ENCODE peak calls at places on chromosome 22, in six cellular contexts. One of them, this sample, is unnamed.

GRCh38 chr22:28983788-28984441 is 77.7 kb downstream of the C22orf31 start:
- DNase-seq in sciatic nerve: no peak
- DNase-seq in germinal center: no peak
- DNase-seq in tibial nerve: no peak
- DNase-seq in LNCaP clone FGC: peak
- DNase-seq in fibroblast of pulmonary artery: peak
- DNase-seq in this sample: no peak

GRCh38 chr22:23002612-23003180 is 67.6 kb upstream of the GNAZ start:
- DNase-seq in sciatic nerve: no peak
- DNase-seq in germinal center: no peak
- DNase-seq in tibial nerve: no peak
- DNase-seq in LNCaP clone FGC: no peak
- DNase-seq in fibroblast of pulmonary artery: no peak
- DNase-seq in this sample: no peak

GRCh38 chr22:50000587-50001387 is 11.8 kb downstream of the IL17REL start:
- DNase-seq in sciatic nerve: peak
- DNase-seq in germinal center: no peak
- DNase-seq in tibial nerve: no peak
- DNase-seq in LNCaP clone FGC: no peak
- DNase-seq in fibroblast of pulmonary artery: no peak
- DNase-seq in this sample: no peak

GRCh38 chr22:37300551-37301017 is 18.3 kb downstream of the CYTH4 start:
- DNase-seq in sciatic nerve: no peak
- DNase-seq in germinal center: no peak
- DNase-seq in tibial nerve: no peak
- DNase-seq in LNCaP clone FGC: no peak
- DNase-seq in fibroblast of pulmonary artery: no peak
- DNase-seq in this sample: peak

GRCh38 chr22:23496445-23496833 is 83.7 kb downstream of the IGLL1 start:
- DNase-seq in sciatic nerve: no peak
- DNase-seq in germinal center: no peak
- DNase-seq in tibial nerve: no peak
- DNase-seq in LNCaP clone FGC: no peak
- DNase-seq in fibroblast of pulmonary artery: no peak
- DNase-seq in this sample: no peak

GRCh38 chr22:45866398-45867117 is 110.4 kb downstream of the WNT7B start:
- DNase-seq in sciatic nerve: no peak
- DNase-seq in germinal center: no peak
- DNase-seq in tibial nerve: no peak
- DNase-seq in LNCaP clone FGC: no peak
- DNase-seq in fibroblast of pulmonary artery: no peak
- DNase-seq in this sample: no peak

GRCh38 chr22:27641049-27641790 is 160.3 kb downstream of the MN1 start:
- DNase-seq in sciatic nerve: no peak
- DNase-seq in germinal center: no peak
- DNase-seq in tibial nerve: no peak
- DNase-seq in LNCaP clone FGC: no peak
- DNase-seq in fibroblast of pulmonary artery: no peak
- DNase-seq in this sample: no peak

GRCh38 chr22:36365020-36365411 is 22.8 kb downstream of the MYH9 start:
- DNase-seq in sciatic nerve: no peak
- DNase-seq in germinal center: no peak
- DNase-seq in tibial nerve: no peak
- DNase-seq in LNCaP clone FGC: no peak
- DNase-seq in fibroblast of pulmonary artery: peak
- DNase-seq in this sample: peak

GRCh38 chr22:32911526-32911925 is 110.0 kb downstream of the TIMP3 start:
- DNase-seq in sciatic nerve: no peak
- DNase-seq in germinal center: no peak
- DNase-seq in tibial nerve: no peak
- DNase-seq in LNCaP clone FGC: no peak
- DNase-seq in fibroblast of pulmonary artery: no peak
- DNase-seq in this sample: no peak

GRCh38 chr22:30609260-30610185 is 2.5 kb downstream of the TCN2 start:
- DNase-seq in sciatic nerve: peak
- DNase-seq in germinal center: no peak
- DNase-seq in tibial nerve: no peak
- DNase-seq in LNCaP clone FGC: no peak
- DNase-seq in fibroblast of pulmonary artery: peak
- DNase-seq in this sample: peak

GRCh38 chr22:48951836-48952235 is 875.8 kb downstream of the BRD1 start:
- DNase-seq in sciatic nerve: peak
- DNase-seq in germinal center: no peak
- DNase-seq in tibial nerve: no peak
- DNase-seq in LNCaP clone FGC: no peak
- DNase-seq in fibroblast of pulmonary artery: no peak
- DNase-seq in this sample: no peak

GRCh38 chr22:18060646-18061620 is 16.9 kb upstream of the PEX26 start:
- DNase-seq in sciatic nerve: no peak
- DNase-seq in germinal center: no peak
- DNase-seq in tibial nerve: no peak
- DNase-seq in LNCaP clone FGC: no peak
- DNase-seq in fibroblast of pulmonary artery: peak
- DNase-seq in this sample: no peak

GRCh38 chr22:40312050-40312449 is 34.2 kb upstream of the ADSL start:
- DNase-seq in sciatic nerve: no peak
- DNase-seq in germinal center: no peak
- DNase-seq in tibial nerve: no peak
- DNase-seq in LNCaP clone FGC: no peak
- DNase-seq in fibroblast of pulmonary artery: no peak
- DNase-seq in this sample: no peak

GRCh38 chr22:39519681-39520053 is 695 bp upstream of the ATF4 start:
- DNase-seq in sciatic nerve: no peak
- DNase-seq in germinal center: no peak
- DNase-seq in tibial nerve: peak
- DNase-seq in LNCaP clone FGC: no peak
- DNase-seq in fibroblast of pulmonary artery: no peak
- DNase-seq in this sample: peak

GRCh38 chr22:40401532-40401931 is 31.1 kb downstream of the SGSM3 start:
- DNase-seq in sciatic nerve: peak
- DNase-seq in germinal center: no peak
- DNase-seq in tibial nerve: no peak
- DNase-seq in LNCaP clone FGC: no peak
- DNase-seq in fibroblast of pulmonary artery: no peak
- DNase-seq in this sample: no peak

This sample was measured in OCI-M1.